ENCODE peak calls at places on chromosomes 6 and 20, in eight cellular contexts. Q is cerebellar nuclear complex, G is NCI-H1092, W is LoVo, O is non-pigmented ciliary epithelial cell, E is caudate nucleus, H is amniotic stem cell, X is PC-3. J is an unnamed sample.

GRCh38 chr6:17705428-17705777 is 1.3 kb downstream of the NUP153 start:
- DNase-seq in Q (no peak), G (no peak), W (peak), O (no peak), E (no peak), H (peak), X (peak), J (no peak)

GRCh38 chr6:28603920-28604319 is 78.2 kb downstream of the GPX5 start:
- DNase-seq in Q (no peak), G (no peak), W (no peak), O (no peak), E (no peak), H (no peak), X (no peak), J (no peak)

GRCh38 chr6:43624786-43625288 is 4.2 kb downstream of the GTPBP2 start:
- DNase-seq in Q (no peak), G (no peak), W (no peak), O (no peak), E (no peak), H (no peak), X (no peak), J (no peak)

GRCh38 chr6:112286010-112286409 is 31.6 kb upstream of the LAMA4 start:
- DNase-seq in Q (no peak), G (no peak), W (no peak), O (no peak), E (no peak), H (no peak), X (no peak), J (no peak)

GRCh38 chr20:60201198-60201597 is 243.0 kb downstream of the CDH26 start:
- DNase-seq in Q (no peak), G (no peak), W (no peak), O (no peak), E (no peak), H (no peak), X (no peak), J (no peak)

GRCh38 chr20:51500936-51501335 is 41.6 kb downstream of the NFATC2 start:
- DNase-seq in Q (no peak), G (no peak), W (no peak), O (no peak), E (no peak), H (no peak), X (no peak), J (no peak)

GRCh38 chr6:87431263-87431662 is 23.5 kb downstream of the CFAP206 start:
- DNase-seq in Q (no peak), G (no peak), W (no peak), O (no peak), E (no peak), H (no peak), X (no peak), J (no peak)

GRCh38 chr6:97885230-97885772 is 602.3 kb upstream of the MMS22L start:
- DNase-seq in Q (no peak), G (no peak), W (no peak), O (no peak), E (no peak), H (no peak), X (no peak), J (no peak)

GRCh38 chr20:23629017-23629541 is 8.7 kb downstream of the CST3 start:
- DNase-seq in Q (no peak), G (no peak), W (peak), O (peak), E (no peak), H (no peak), X (peak), J (no peak)

GRCh38 chr20:49906101-49906604 is 9.2 kb downstream of the SPATA2 start:
- DNase-seq in Q (no peak), G (no peak), W (no peak), O (no peak), E (no peak), H (no peak), X (no peak), J (no peak)

GRCh38 chr6:44247338-44248302 is 719 bp downstream of the HSP90AB1 start:
- DNase-seq in Q (no peak), G (peak), W (peak), O (no peak), E (peak), H (no peak), X (peak), J (no peak)

GRCh38 chr6:147099974-147100373 is 104.2 kb upstream of the STXBP5 start:
- DNase-seq in Q (no peak), G (no peak), W (no peak), O (peak), E (no peak), H (peak), X (no peak), J (no peak)

GRCh38 chr6:508614-509013 is 117.1 kb downstream of the IRF4 start:
- DNase-seq in Q (no peak), G (no peak), W (no peak), O (no peak), E (no peak), H (no peak), X (no peak), J (no peak)

GRCh38 chr20:2750343-2751251 is 49.8 kb downstream of the CPXM1 start:
- DNase-seq in Q (no peak), G (no peak), W (peak), O (no peak), E (no peak), H (no peak), X (peak), J (no peak)

GRCh38 chr6:145816392-145816791 is 1.8 kb upstream of the FBXO30 start:
- DNase-seq in Q (no peak), G (no peak), W (no peak), O (no peak), E (no peak), H (no peak), X (no peak), J (no peak)

GRCh38 chr20:51800132-51800721 is 2.1 kb downstream of the SALL4 start:
- DNase-seq in Q (no peak), G (peak), W (peak), O (no peak), E (peak), H (no peak), X (peak), J (no peak)